ENCODE peak calls at places on chromosomes 2 and 18, in five cellular contexts. Z, W, H, R and T are unnamed samples.

GRCh38 chr2:42429352-42429751 is 64.4 kb downstream of the KCNG3 start:
- DNase-seq in Z (no peak), W (no peak), H (no peak), R (no peak), T (no peak)

GRCh38 chr2:133498615-133499585 is 69.4 kb downstream of the NCKAP5 start:
- DNase-seq in Z (peak; percentile 50), W (no peak), H (no peak), R (no peak), T (no peak)

GRCh38 chr18:59823611-59824195 is 76.1 kb upstream of the PMAIP1 start:
- DNase-seq in Z (peak; percentile 80), W (peak; percentile 76), H (peak; percentile 73), R (peak; percentile 56), T (peak; percentile 83)

GRCh38 chr2:150319085-150319484 is 168.4 kb downstream of the RND3 start:
- DNase-seq in Z (no peak), W (no peak), H (no peak), R (peak; percentile 32), T (no peak)

GRCh38 chr2:171830039-171830438 is 64.0 kb downstream of the SLC25A12 start:
- DNase-seq in Z (no peak), W (no peak), H (no peak), R (no peak), T (no peak)

GRCh38 chr2:122101319-122101718 is 345.9 kb downstream of the TSN start:
- DNase-seq in Z (no peak), W (no peak), H (no peak), R (no peak), T (peak; percentile 50)

GRCh38 chr2:225190987-225191386 is 148.7 kb upstream of the DOCK10 start:
- DNase-seq in Z (peak; percentile 55), W (no peak), H (no peak), R (no peak), T (no peak)

GRCh38 chr2:224077773-224078507 is 38.9 kb upstream of the SERPINE2 start:
- DNase-seq in Z (no peak), W (no peak), H (no peak), R (peak; percentile 38), T (no peak)

GRCh38 chr2:214193943-214194342 is 216.9 kb upstream of the VWC2L start:
- DNase-seq in Z (peak; percentile 79), W (no peak), H (peak; percentile 42), R (no peak), T (no peak)

GRCh38 chr2:23745068-23745725 is 181.7 kb downstream of the ATAD2B start:
- DNase-seq in Z (no peak), W (no peak), H (no peak), R (no peak), T (no peak)

GRCh38 chr18:9755110-9755509 is 47.0 kb downstream of the RAB31 start:
- DNase-seq in Z (no peak), W (no peak), H (no peak), R (no peak), T (no peak)

GRCh38 chr2:195536863-195537262 is 120.2 kb upstream of the SLC39A10 start:
- DNase-seq in Z (no peak), W (no peak), H (no peak), R (no peak), T (no peak)

GRCh38 chr2:240216197-240216596 is 75.7 kb upstream of the OTOS start:
- DNase-seq in Z (no peak), W (no peak), H (no peak), R (no peak), T (no peak)

GRCh38 chr2:227921648-227922047 is 50.2 kb downstream of the DAW1 start:
- DNase-seq in Z (no peak), W (no peak), H (no peak), R (no peak), T (no peak)

GRCh38 chr2:58923869-58924268 is 682.7 kb upstream of the FANCL start:
- DNase-seq in Z (peak; percentile 94), W (no peak), H (peak; percentile 85), R (peak; percentile 47), T (no peak)

GRCh38 chr2:238263204-238264071 is 23.6 kb upstream of the HES6 start:
- DNase-seq in Z (peak; percentile 92), W (peak; percentile 80), H (peak; percentile 94), R (peak; percentile 75), T (peak; percentile 94)

GRCh38 chr18:24103622-24104021 is 35.2 kb upstream of the CABYR start:
- DNase-seq in Z (peak; percentile 11), W (no peak), H (no peak), R (no peak), T (no peak)

GRCh38 chr2:96985181-96985580 is 1.2 kb downstream of the FAM178B start:
- DNase-seq in Z (no peak), W (no peak), H (no peak), R (no peak), T (peak; percentile 61)

GRCh38 chr2:28604284-28604843 is 108.5 kb downstream of the PLB1 start:
- DNase-seq in Z (no peak), W (no peak), H (no peak), R (peak; percentile 26), T (no peak)

GRCh38 chr2:37180006-37180639 is 8.3 kb downstream of the SULT6B1 start:
- DNase-seq in Z (no peak), W (no peak), H (peak; percentile 46), R (no peak), T (no peak)

GRCh38 chr2:239380831-239381708 is 19.8 kb downstream of the HDAC4 start:
- DNase-seq in Z (no peak), W (no peak), H (no peak), R (no peak), T (no peak)

GRCh38 chr2:204948822-204949221 is 403.5 kb downstream of the PARD3B start:
- DNase-seq in Z (no peak), W (no peak), H (no peak), R (no peak), T (no peak)

GRCh38 chr2:204860249-204860648 is 315.0 kb downstream of the PARD3B start:
- DNase-seq in Z (no peak), W (no peak), H (no peak), R (no peak), T (no peak)

GRCh38 chr2:236375973-236376476 is 111.8 kb upstream of the ASB18 start:
- DNase-seq in Z (no peak), W (no peak), H (no peak), R (peak; percentile 57), T (no peak)

GRCh38 chr2:60505240-60505639 is 48.2 kb downstream of the BCL11A start:
- DNase-seq in Z (no peak), W (no peak), H (no peak), R (no peak), T (no peak)

GRCh38 chr2:17589406-17590035 is 49.0 kb downstream of the VSNL1 start:
- DNase-seq in Z (no peak), W (no peak), H (no peak), R (no peak), T (no peak)

GRCh38 chr2:239463541-239464165 is 62.8 kb upstream of the HDAC4 start:
- DNase-seq in Z (no peak), W (no peak), H (no peak), R (no peak), T (peak; percentile 24)

GRCh38 chr2:240192661-240193060 is 52.2 kb upstream of the OTOS start:
- DNase-seq in Z (no peak), W (no peak), H (no peak), R (no peak), T (no peak)

GRCh38 chr18:23170137-23170536 is 34.9 kb downstream of the CABLES1 start:
- DNase-seq in Z (no peak), W (no peak), H (no peak), R (no peak), T (no peak)

GRCh38 chr2:203444738-203445137 is 90.4 kb downstream of the RAPH1 start:
- DNase-seq in Z (no peak), W (no peak), H (no peak), R (no peak), T (no peak)

GRCh38 chr18:6566338-6566911 is 151.7 kb upstream of the L3MBTL4 start:
- DNase-seq in Z (no peak), W (no peak), H (no peak), R (no peak), T (no peak)

DNA sequence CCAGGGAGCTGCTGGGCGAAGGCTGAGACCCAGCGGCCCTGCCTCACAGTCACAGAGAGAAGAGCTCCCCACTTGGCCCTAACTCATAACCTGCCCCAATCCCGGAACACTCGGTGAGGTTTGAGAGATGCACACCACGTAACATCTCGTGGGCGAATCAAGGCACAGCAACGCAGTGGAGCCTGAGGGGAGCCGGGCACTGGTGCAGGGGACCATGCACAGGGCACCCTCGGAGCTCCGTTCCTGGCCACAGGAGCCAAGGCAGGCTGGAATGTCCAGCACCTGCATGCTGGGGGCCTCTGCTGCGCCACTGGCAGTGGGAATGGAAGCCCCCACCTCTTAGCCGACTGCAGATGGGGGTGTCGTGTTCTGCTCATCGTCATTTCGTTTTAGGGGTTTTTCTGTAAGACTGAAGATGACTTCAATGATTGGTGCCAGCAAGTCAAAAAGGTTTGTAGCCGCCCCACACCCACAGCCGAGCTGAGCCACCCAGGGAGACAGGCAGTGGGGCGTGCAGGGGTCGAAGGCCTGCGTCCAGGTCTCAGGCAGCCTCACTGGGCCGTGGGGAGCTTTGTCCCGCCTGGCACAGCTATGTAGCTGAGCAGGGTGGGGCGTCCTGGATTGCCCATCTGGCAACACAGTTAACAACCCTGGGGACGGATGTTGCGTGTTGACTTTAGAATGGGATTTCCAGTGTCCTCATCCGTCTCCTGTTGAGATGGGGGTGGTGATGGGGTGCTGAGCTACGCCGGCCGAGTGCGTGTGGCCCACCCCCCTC is 16.1 kb downstream of the DTYMK start:
- DNase-seq in Z (no peak), W (no peak), H (no peak), R (no peak), T (no peak)
- H3K23ac ChIP-seq in Z (no peak overlapping the region), W (peak overlapping the region; percentile 85), H (no peak overlapping the region), R (no peak overlapping the region), T (no peak overlapping the region)

GRCh38 chr2:233674995-233675394 is 3.3 kb downstream of the UGT1A9 start:
- DNase-seq in Z (no peak), W (no peak), H (no peak), R (no peak), T (no peak)

GRCh38 chr2:233671290-233672161 is at the start of gene UGT1A9:
- DNase-seq in Z (no peak), W (no peak), H (no peak), R (no peak), T (no peak)

GRCh38 chr2:233674314-233674713 is 2.6 kb downstream of the UGT1A9 start:
- DNase-seq in Z (no peak), W (no peak), H (no peak), R (no peak), T (no peak)

GRCh38 chr2:233676046-233676445 is 4.3 kb downstream of the UGT1A9 start:
- DNase-seq in Z (no peak), W (no peak), H (no peak), R (no peak), T (no peak)

GRCh38 chr2:233673896-233674295 is 2.2 kb downstream of the UGT1A9 start:
- DNase-seq in Z (no peak), W (no peak), H (no peak), R (no peak), T (no peak)
- H2AFZ ChIP-seq in Z (no peak overlapping the region), W (no peak overlapping the region), H (no peak overlapping the region), R (no peak overlapping the region), T (no peak overlapping the region)

GRCh38 chr18:79458917-79459803 is 63.4 kb downstream of the NFATC1 start:
- DNase-seq in Z (no peak), W (no peak), H (no peak), R (no peak), T (no peak)
- H3K23ac ChIP-seq in Z (no peak overlapping the region), W (peak overlapping the region; percentile 67), H (no peak overlapping the region), R (no peak overlapping the region), T (no peak overlapping the region)

DNA sequence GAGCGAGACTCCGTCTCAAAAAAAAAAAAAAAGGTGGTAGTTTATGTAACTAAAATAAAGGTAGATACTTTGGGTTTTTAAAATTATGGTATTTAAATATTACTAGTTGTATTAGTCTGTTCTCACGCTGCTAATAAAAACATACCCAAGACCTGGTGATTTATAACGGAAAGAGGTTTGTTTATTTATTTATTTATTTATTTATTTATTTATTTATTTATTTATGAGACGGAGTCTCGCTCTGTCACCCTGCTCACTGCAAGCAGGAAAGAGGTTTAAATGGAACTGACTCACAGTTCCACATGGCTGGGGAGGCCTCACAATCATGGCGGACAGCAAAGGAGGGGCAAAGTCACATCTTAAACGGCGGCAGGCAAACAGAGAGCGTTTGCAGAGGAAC is 196.0 kb downstream of the CALCRL start:
- DNase-seq in Z (no peak), W (no peak), H (no peak), R (no peak), T (no peak)
- H2AFZ ChIP-seq in Z (no peak overlapping the region), W (peak overlapping the region; percentile 29), H (no peak overlapping the region), R (no peak overlapping the region), T (no peak overlapping the region)